ENCODE peak calls at places on chromosomes 1 and 21, in five cellular contexts. Q, F, N, O and K are unnamed samples.

GRCh38 chr1:183227963-183228649 is 42.0 kb downstream of the LAMC2 start:
- DNase-seq in F (peak), N (no peak), O (no peak), Q (peak), K (peak)

GRCh38 chr1:167520711-167521206 is 2.4 kb upstream of the CD247 start:
- DNase-seq in Q (no peak), O (no peak), F (no peak), N (no peak), K (no peak)

GRCh38 chr1:195193134-195193533 is 1415.1 kb downstream of the KCNT2 start:
- DNase-seq in Q (no peak), F (no peak), N (no peak), O (no peak), K (no peak)

GRCh38 chr1:72435025-72435424 is 152.7 kb upstream of the NEGR1 start:
- DNase-seq in O (peak), Q (no peak), F (no peak), N (no peak), K (no peak)

GRCh38 chr1:220874201-220874655 is 5.0 kb upstream of the HLX start:
- DNase-seq in Q (no peak), F (peak), O (no peak), N (no peak), K (peak)

GRCh38 chr1:226017070-226017469 is 17.9 kb upstream of the SDE2 start:
- DNase-seq in O (no peak), N (no peak), F (no peak), Q (no peak), K (no peak)

GRCh38 chr1:227010645-227011044 is 70.6 kb downstream of the COQ8A start:
- DNase-seq in O (no peak), F (no peak), N (no peak), Q (no peak), K (no peak)

GRCh38 chr1:100719490-100719889 is at the start of gene VCAM1:
- DNase-seq in N (no peak), Q (peak), O (no peak), F (no peak), K (no peak)

GRCh38 chr1:161307230-161307768 is 2.5 kb downstream of the MPZ start:
- DNase-seq in O (peak), N (peak), Q (no peak), F (peak), K (no peak)

GRCh38 chr21:42377951-42378340 is 11.6 kb upstream of the TFF1 start:
- DNase-seq in O (no peak), N (no peak), F (no peak), Q (no peak), K (no peak)

GRCh38 chr21:26684866-26685265 is 111.8 kb upstream of the CYYR1 start:
- DNase-seq in O (no peak), F (no peak), Q (no peak), N (no peak), K (no peak)

GRCh38 chr1:109910123-109910962 is at the start of gene CSF1:
- DNase-seq in N (peak), F (peak), Q (peak), O (peak), K (peak)

GRCh38 chr1:156852414-156852874 is 6.5 kb downstream of the INSRR start:
- DNase-seq in O (peak), N (no peak), Q (no peak), F (no peak), K (no peak)

GRCh38 chr21:45970674-45971486 is 10.7 kb upstream of the COL6A1 start:
- DNase-seq in O (no peak), N (no peak), Q (no peak), F (peak), K (peak)

GRCh38 chr1:233828480-233828879 is 76.0 kb upstream of the SLC35F3 start:
- DNase-seq in N (no peak), F (no peak), O (no peak), Q (no peak), K (no peak)

GRCh38 chr1:17616731-17617279 is 77.3 kb downstream of the ARHGEF10L start:
- DNase-seq in N (no peak), O (no peak), Q (no peak), F (no peak), K (no peak)

GRCh38 chr1:240827786-240828185 is 215.8 kb upstream of the GREM2 start:
- DNase-seq in O (no peak), Q (no peak), F (no peak), N (no peak), K (no peak)

GRCh38 chr1:227152525-227152924 is 165.8 kb downstream of the CDC42BPA start:
- DNase-seq in O (no peak), Q (no peak), F (no peak), N (no peak), K (no peak)

GRCh38 chr1:153538315-153538821 is 2.4 kb downstream of the S100A5 start:
- DNase-seq in Q (peak), O (no peak), N (no peak), F (peak), K (peak)

GRCh38 chr1:22332795-22333499 is 118.7 kb upstream of the ZBTB40 start:
- DNase-seq in O (no peak), F (no peak), N (no peak), Q (no peak), K (no peak)

GRCh38 chr1:240663160-240663879 is 51.4 kb upstream of the GREM2 start:
- DNase-seq in O (peak), F (peak), N (no peak), Q (no peak), K (no peak)